ENCODE peak calls at places on chromosomes 2 and 18, in nine cellular contexts. H is A673; M is coronary artery; S is CD8-positive, alpha-beta T cell; U is ovary; E is heart left ventricle; F is SK-N-SH; Y is CD8-positive, alpha-beta memory T cell; N is IMR-90. Q is an unnamed sample.
A peak's percentile ranks its signal among the peaks of the same experiment; 100 is the strongest.

GRCh38 chr2:174465327-174465726 is 21.5 kb downstream of the GPR155 start:
- DNase-seq in H (peak; percentile 39), N (no peak), S (no peak), Y (no peak), M (no peak), E (peak; percentile 35), U (no peak), F (no peak), Q (no peak)

GRCh38 chr2:65450810-65451209 is 18.4 kb upstream of the SPRED2 start:
- DNase-seq in M (no peak), F (no peak), N (no peak), U (no peak), Y (no peak), H (no peak), S (no peak), E (no peak), Q (no peak)

GRCh38 chr18:34848695-34849094 is 138.6 kb downstream of the DTNA start:
- DNase-seq in U (no peak), E (no peak), M (no peak), N (no peak), F (no peak), H (no peak), Y (no peak), S (no peak), Q (no peak)

GRCh38 chr2:121390082-121390481 is 105.1 kb upstream of the TFCP2L1 start:
- DNase-seq in M (no peak), Y (no peak), F (peak; percentile 65), S (no peak), U (no peak), N (no peak), H (no peak), E (no peak), Q (no peak)

GRCh38 chr2:100801402-100801801 is 18.5 kb upstream of the NPAS2 start:
- DNase-seq in F (no peak), N (no peak), H (no peak), S (no peak), U (no peak), Y (no peak), M (no peak), E (no peak), Q (no peak)

GRCh38 chr2:179862898-179863458 is 1.6 kb upstream of the ZNF385B start:
- DNase-seq in S (no peak), M (no peak), Y (no peak), N (no peak), F (no peak), H (no peak), E (no peak), U (no peak), Q (no peak)

GRCh38 chr2:216677439-216678097 is 17.8 kb downstream of the IGFBP5 start:
- DNase-seq in M (no peak), F (no peak), H (no peak), N (no peak), U (no peak), Y (no peak), S (no peak), E (no peak), Q (no peak)

GRCh38 chr2:60515751-60516226 is 37.7 kb downstream of the BCL11A start:
- DNase-seq in E (no peak), Y (no peak), F (no peak), S (no peak), H (peak; percentile 11), U (no peak), N (peak; percentile 94), M (peak; percentile 62), Q (no peak)

GRCh38 chr18:47235096-47235495 is 16.4 kb downstream of the SKOR2 start:
- DNase-seq in H (no peak), U (no peak), Y (no peak), M (no peak), F (no peak), E (no peak), N (no peak), S (no peak), Q (no peak)

GRCh38 chr2:64092502-64092901 is 51.7 kb downstream of the PELI1 start:
- DNase-seq in M (no peak), F (no peak), E (no peak), H (no peak), S (no peak), N (no peak), Y (no peak), U (no peak), Q (no peak)

GRCh38 chr18:59569321-59569720 is 127.9 kb downstream of the CCBE1 start:
- DNase-seq in F (no peak), S (no peak), Y (no peak), E (no peak), N (no peak), M (no peak), U (no peak), H (no peak), Q (no peak)

GRCh38 chr2:19355416-19355821 is 3.0 kb downstream of the OSR1 start:
- DNase-seq in F (peak; percentile 61), U (no peak), M (no peak), H (no peak), E (no peak), N (peak; percentile 35), S (no peak), Y (no peak), Q (no peak)

GRCh38 chr18:58666176-58666575 is 5.1 kb upstream of the MALT1 start:
- DNase-seq in S (no peak), Y (no peak), E (no peak), U (no peak), N (no peak), H (no peak), M (no peak), F (no peak), Q (no peak)

GRCh38 chr2:192162392-192163042 is 32.2 kb downstream of the TMEFF2 start:
- DNase-seq in U (peak; percentile 55), H (peak; percentile 87), F (peak; percentile 12), Y (peak; percentile 46), N (peak; percentile 74), S (peak; percentile 23), E (peak; percentile 63), M (no peak), Q (peak; percentile 28)

DNA sequence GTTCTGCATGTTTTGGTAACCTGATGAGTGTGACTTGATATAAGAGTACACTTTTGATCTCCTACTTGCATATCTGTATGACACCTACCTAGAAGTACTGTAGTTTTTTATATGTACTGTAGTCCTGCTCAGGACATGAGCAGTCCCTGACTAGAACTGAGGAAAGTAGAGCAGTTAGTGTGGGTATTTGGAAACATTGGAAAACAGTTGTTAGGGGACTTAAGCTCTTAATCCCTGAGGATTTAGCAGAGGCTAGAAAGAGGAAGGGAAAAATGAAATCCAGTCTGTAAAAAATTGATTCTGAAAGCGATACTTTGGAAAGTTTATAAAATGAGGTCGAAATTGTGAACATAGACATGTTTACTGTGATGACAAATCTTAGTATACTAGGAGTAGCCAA is 125.6 kb downstream of the NCOA1 start:
- DNase-seq in S (no peak), Y (no peak), H (no peak), F (no peak), N (no peak), M (no peak), U (no peak), E (no peak), Q (no peak)
- H3K27ac ChIP-seq in S (no peak overlapping the region), Y (no peak overlapping the region), H (no peak overlapping the region), F (no peak overlapping the region), N (no peak overlapping the region), M (no peak overlapping the region), U (no peak overlapping the region), E (no peak overlapping the region), Q (no peak overlapping the region)

GRCh38 chr2:181680937-181681811 is 857 bp upstream of the NEUROD1 start:
- DNase-seq in M (no peak), H (no peak), N (no peak), U (no peak), F (no peak), Y (no peak), E (no peak), S (no peak), Q (no peak)

GRCh38 chr2:181682026-181682789 is 1.9 kb upstream of the NEUROD1 start:
- DNase-seq in F (no peak), E (no peak), M (no peak), N (no peak), U (no peak), Y (no peak), S (no peak), H (no peak), Q (no peak)

GRCh38 chr2:181684454-181685149 is 4.3 kb upstream of the NEUROD1 start:
- DNase-seq in U (no peak), F (no peak), E (no peak), H (no peak), M (no peak), N (no peak), Y (no peak), S (no peak), Q (no peak)

GRCh38 chr2:181683518-181684453 is 3.5 kb upstream of the NEUROD1 start:
- DNase-seq in U (no peak), F (peak; percentile 92), H (peak; percentile 63), Y (no peak), E (no peak), N (peak; percentile 18), M (no peak), S (no peak), Q (no peak)

GRCh38 chr2:181682795-181683517 is 2.6 kb upstream of the NEUROD1 start:
- DNase-seq in H (no peak), F (no peak), M (no peak), U (no peak), N (no peak), S (no peak), Y (no peak), E (no peak), Q (no peak)
- H3K4me3 ChIP-seq in H (peak overlapping the region; percentile 21), F (no peak overlapping the region), M (peak overlapping the region; percentile 57), U (no peak overlapping the region), N (no peak overlapping the region), S (no peak overlapping the region), Y (no peak overlapping the region), E (no peak overlapping the region), Q (no peak overlapping the region)

GRCh38 chr2:218292700-218293014 is 354 bp upstream of the TMBIM1 start:
- DNase-seq in S (no peak), H (no peak), M (no peak), U (no peak), F (no peak), Y (no peak), N (no peak), E (no peak), Q (no peak)
- H3K27ac ChIP-seq in S (peak overlapping the region; percentile 48), H (no peak overlapping the region), M (peak overlapping the region; percentile 98), U (peak overlapping the region; percentile 99), F (no peak overlapping the region), Y (peak overlapping the region; percentile 84), N (peak overlapping the region; percentile 44), E (peak overlapping the region; percentile 90), Q (peak overlapping the region; percentile 98)

GRCh38 chr2:222287862-222288479 is 10.8 kb downstream of the PAX3 start:
- DNase-seq in M (no peak), Y (no peak), F (no peak), E (no peak), H (no peak), S (no peak), U (no peak), N (no peak), Q (no peak)

GRCh38 chr2:222288590-222289279 is 10.1 kb downstream of the PAX3 start:
- DNase-seq in U (no peak), N (no peak), S (no peak), M (no peak), H (no peak), Y (no peak), E (no peak), F (no peak), Q (no peak)

GRCh38 chr2:222290691-222291484 is 7.9 kb downstream of the PAX3 start:
- DNase-seq in E (no peak), M (no peak), H (peak; percentile 87), N (no peak), S (no peak), Y (no peak), U (no peak), F (peak; percentile 44), Q (peak; percentile 55)

GRCh38 chr2:222290371-222290690 is 8.5 kb downstream of the PAX3 start:
- DNase-seq in N (no peak), H (no peak), U (no peak), E (no peak), Y (no peak), M (no peak), F (no peak), S (no peak), Q (no peak)

GRCh38 chr2:222289280-222290250 is 9.2 kb downstream of the PAX3 start:
- DNase-seq in H (no peak), S (no peak), M (no peak), U (no peak), F (no peak), Y (no peak), E (no peak), N (no peak), Q (no peak)
- H3K4me3 ChIP-seq in H (no peak overlapping the region), S (no peak overlapping the region), M (no peak overlapping the region), U (no peak overlapping the region), F (no peak overlapping the region), Y (no peak overlapping the region), E (no peak overlapping the region), N (no peak overlapping the region), Q (no peak overlapping the region)

Q was measured in pancreas.